ENCODE peak calls at places on chromosome 19, in five cellular contexts. Q is mammary epithelial cell, I is H9, K is endodermal cell, L is AG04450. F is an unnamed sample.

GRCh38 chr19:4537953-4538600 is 1.8 kb downstream of the LRG1 start:
- DNase-seq in K (peak; percentile 77), L (no peak), Q (no peak), I (peak; percentile 64), F (no peak)

GRCh38 chr19:45483033-45483432 is 13.8 kb downstream of the RTN2 start:
- DNase-seq in L (no peak), Q (no peak), K (no peak), I (no peak), F (no peak)

GRCh38 chr19:2332341-2333026 is 4.0 kb downstream of the SPPL2B start:
- DNase-seq in I (no peak), Q (no peak), L (no peak), K (no peak), F (no peak)

GRCh38 chr19:10009269-10009665 is 1.0 kb downstream of the COL5A3 start:
- DNase-seq in K (peak; percentile 93), L (peak; percentile 85), Q (peak; percentile 24), I (peak; percentile 63), F (peak; percentile 75)

GRCh38 chr19:18898533-18899408 is 2.8 kb upstream of the CERS1 start:
- DNase-seq in L (no peak), I (peak; percentile 26), Q (no peak), K (no peak), F (no peak)

GRCh38 chr19:18674616-18675015 is 8.9 kb upstream of the CRTC1 start:
- DNase-seq in K (no peak), I (no peak), L (no peak), Q (peak; percentile 19), F (no peak)

GRCh38 chr19:14505488-14506239 is 9.7 kb upstream of the GIPC1 start:
- DNase-seq in K (peak; percentile 95), L (no peak), Q (peak; percentile 93), I (peak; percentile 90), F (peak; percentile 70)

GRCh38 chr19:35120898-35121297 is 5.3 kb downstream of the FXYD3 start:
- DNase-seq in K (no peak), I (no peak), Q (peak; percentile 69), L (no peak), F (no peak)

GRCh38 chr19:6071103-6071485 is 39.2 kb downstream of the RFX2 start:
- DNase-seq in K (no peak), I (no peak), Q (no peak), L (no peak), F (no peak)

GRCh38 chr19:31018951-31019350 is 330.3 kb downstream of the TSHZ3 start:
- DNase-seq in Q (no peak), L (no peak), I (no peak), K (no peak), F (no peak)

GRCh38 chr19:33697766-33698165 is 76.0 kb downstream of the CHST8 start:
- DNase-seq in L (no peak), K (no peak), Q (no peak), I (no peak), F (no peak)

GRCh38 chr19:13040232-13040915 is 45.1 kb downstream of the NFIX start:
- DNase-seq in Q (no peak), I (no peak), K (no peak), L (no peak), F (no peak)
- H3K27me3 ChIP-seq in Q (no peaks in the 10 kb centered on the region), I (no peaks in the 10 kb centered on the region), K (peaks cover 65% of the 10 kb centered on the region), L (no peaks in the 10 kb centered on the region), F (no peaks in the 10 kb centered on the region)

GRCh38 chr19:8659905-8660304 is 29.5 kb downstream of the NFILZ start:
- DNase-seq in L (no peak), I (no peak), K (no peak), Q (no peak), F (no peak)
- H3K27me3 ChIP-seq in L (no peaks in the 10 kb centered on the region), I (no peaks in the 10 kb centered on the region), K (no peaks in the 10 kb centered on the region), Q (no peaks in the 10 kb centered on the region), F (no peaks in the 10 kb centered on the region)

DNA sequence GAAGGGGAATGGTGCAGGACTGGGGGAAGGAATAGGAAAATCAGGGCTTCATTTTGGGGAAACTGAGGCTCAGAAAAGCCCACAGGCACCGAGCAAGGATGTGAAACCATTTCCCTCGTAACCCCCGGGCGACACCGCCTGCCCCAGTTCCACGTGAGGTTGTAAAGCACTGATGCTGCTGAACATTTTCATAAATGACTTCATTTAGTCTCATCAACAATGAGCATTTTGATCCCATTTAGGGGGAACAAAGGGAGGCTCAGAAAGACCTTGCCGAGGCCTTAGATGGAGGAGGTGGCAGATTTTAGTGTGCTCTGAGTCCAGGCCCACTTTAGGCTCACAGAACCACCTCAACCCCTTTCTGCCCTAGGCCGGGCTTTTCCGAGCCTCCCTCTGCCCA is 20.5 kb upstream of the FBXO27 start:
- DNase-seq in Q (no peak), K (no peak), L (no peak), I (no peak), F (no peak)
- H3K27me3 ChIP-seq in Q (no peaks in the 10 kb centered on the region), K (no peaks in the 10 kb centered on the region), L (peaks cover 5% of the 10 kb centered on the region), I (no peaks in the 10 kb centered on the region), F (no peaks in the 10 kb centered on the region)

GRCh38 chr19:51295382-51296126 is 15.9 kb upstream of the IGLON5 start:
- DNase-seq in Q (no peak), L (no peak), K (peak; percentile 88), I (peak; percentile 74), F (no peak)

GRCh38 chr19:51293571-51294210 is 17.8 kb upstream of the IGLON5 start:
- DNase-seq in Q (no peak), I (peak; percentile 61), L (no peak), K (peak; percentile 79), F (no peak)

GRCh38 chr19:51294211-51294976 is 17.1 kb upstream of the IGLON5 start:
- DNase-seq in I (peak; percentile 73), K (peak; percentile 81), Q (no peak), L (no peak), F (no peak)

GRCh38 chr19:51296331-51297093 is 14.9 kb upstream of the IGLON5 start:
- DNase-seq in Q (no peak), I (peak; percentile 49), L (no peak), K (peak; percentile 67), F (no peak)

GRCh38 chr19:51294977-51295375 is 16.5 kb upstream of the IGLON5 start:
- DNase-seq in K (peak; percentile 60), I (no peak), L (no peak), Q (no peak), F (no peak)
- H3K27me3 ChIP-seq in K (no peaks in the 10 kb centered on the region), I (no peaks in the 10 kb centered on the region), L (no peaks in the 10 kb centered on the region), Q (peaks cover 11% of the 10 kb centered on the region), F (no peaks in the 10 kb centered on the region)

DNA sequence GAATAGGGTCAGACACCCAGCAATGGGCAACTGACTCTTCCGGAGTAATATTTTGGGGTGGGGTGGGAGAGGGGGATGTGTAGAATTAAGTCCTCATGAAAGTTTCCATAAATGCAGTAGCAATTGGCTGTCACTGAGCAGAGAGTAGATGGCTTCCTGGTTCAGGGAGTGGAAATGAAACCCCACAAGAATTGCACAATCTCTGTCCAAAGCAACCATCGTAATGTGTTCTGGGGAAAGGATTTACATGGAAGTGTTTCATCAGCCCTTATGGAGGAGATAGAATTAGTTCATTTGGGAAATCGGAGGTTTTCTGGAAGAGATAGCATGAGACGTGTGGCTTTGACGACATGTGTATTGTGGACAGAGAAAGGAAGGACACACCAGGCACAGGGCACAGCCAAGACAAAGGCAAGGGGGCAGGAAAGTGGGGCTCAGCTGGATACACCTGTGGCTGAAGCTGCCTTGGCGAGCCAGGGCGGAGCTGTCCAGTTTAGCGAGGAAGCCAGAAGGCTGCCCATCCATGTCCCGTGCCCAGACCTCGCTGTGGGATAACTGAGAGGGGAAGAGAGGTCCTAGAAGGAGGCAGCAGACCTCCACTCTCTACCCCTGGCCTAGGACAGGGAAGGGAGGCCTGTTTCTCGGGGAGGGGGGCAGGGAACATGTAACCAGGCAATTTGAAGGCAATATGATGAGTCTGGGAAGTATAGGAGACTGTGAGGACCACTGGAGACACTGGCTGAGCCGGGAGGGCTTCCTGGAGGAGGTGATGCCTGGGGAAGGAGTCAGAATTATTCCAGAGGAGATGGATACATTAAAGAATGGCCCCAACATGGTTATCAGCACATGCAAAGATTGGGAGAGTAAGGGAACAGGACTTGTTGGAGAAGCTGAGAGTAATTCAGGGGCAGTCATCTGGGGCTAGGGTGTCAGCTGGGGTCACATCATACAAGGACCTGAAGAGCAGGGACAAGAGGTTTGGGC is 2.6 kb upstream of the CLEC4G start:
- DNase-seq in I (no peak), Q (no peak), K (no peak), L (no peak), F (no peak)
- H3K27me3 ChIP-seq in I (peaks cover 8% of the 10 kb centered on the region), Q (peaks cover 19% of the 10 kb centered on the region), K (peaks cover 70% of the 10 kb centered on the region), L (peaks cover 20% of the 10 kb centered on the region), F (peaks cover 21% of the 10 kb centered on the region)

GRCh38 chr19:47421244-47421786 is 2.0 kb upstream of the MEIS3 start:
- DNase-seq in I (no peak), K (no peak), L (no peak), Q (no peak), F (no peak)
- H3K27me3 ChIP-seq in I (peaks cover 34% of the 10 kb centered on the region), K (peaks cover 10% of the 10 kb centered on the region), L (peaks cover 47% of the 10 kb centered on the region), Q (peaks cover 49% of the 10 kb centered on the region), F (peaks cover 70% of the 10 kb centered on the region)

GRCh38 chr19:53808710-53809125 is 15.4 kb downstream of the NLRP12 start:
- DNase-seq in I (peak; percentile 66), K (peak; percentile 71), Q (peak; percentile 29), L (no peak), F (peak; percentile 32)
- H3K27me3 ChIP-seq in I (no peaks in the 10 kb centered on the region), K (no peaks in the 10 kb centered on the region), Q (no peaks in the 10 kb centered on the region), L (no peaks in the 10 kb centered on the region), F (no peaks in the 10 kb centered on the region)

DNA sequence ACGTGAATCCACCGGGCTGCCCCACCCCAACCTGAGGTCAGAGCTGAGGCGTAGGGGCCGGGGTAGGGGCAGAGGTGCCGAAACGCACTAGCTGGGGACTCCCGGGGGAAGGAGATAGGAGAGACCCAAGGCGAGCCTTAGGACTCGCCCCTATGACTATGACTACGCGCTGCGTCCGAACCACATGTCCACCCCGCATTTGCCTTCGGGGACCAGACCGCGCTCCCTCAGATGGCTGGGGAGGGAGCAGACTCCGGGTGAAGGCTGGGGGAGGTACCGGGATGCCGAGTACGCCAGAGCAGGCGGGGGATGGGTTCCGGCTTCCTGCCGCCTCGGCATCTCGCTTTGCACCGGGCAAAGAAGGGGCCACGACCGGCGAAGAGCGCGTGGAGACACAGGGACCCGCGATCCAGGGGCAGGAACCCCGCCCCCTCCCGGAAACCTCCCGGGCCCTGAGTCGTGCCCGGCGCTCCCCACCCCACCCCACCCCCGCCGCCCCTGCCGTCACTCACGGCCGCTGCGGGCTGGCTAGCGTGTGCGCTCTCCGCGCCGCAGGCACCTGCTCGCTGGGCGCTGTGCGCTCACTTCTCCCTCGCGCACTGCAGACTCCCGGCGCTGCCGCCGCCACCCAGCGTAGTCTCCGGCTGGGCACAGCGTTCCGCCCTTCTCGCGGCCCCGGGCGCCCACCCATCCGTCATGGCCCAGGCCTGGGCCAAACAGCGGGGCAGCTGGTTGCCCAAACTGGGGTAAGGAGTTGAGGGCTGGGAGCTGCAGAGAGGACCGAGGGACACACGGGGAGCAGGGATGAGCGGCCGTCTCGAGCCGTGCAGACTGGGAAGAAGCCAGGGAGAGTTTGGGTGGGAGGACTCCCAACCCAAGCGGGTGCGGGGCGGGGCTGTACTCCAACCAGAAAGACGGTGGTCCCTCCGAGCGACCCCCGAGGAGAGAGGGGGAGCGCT is 603 bp upstream of the VSTM2B start:
- DNase-seq in Q (peak; percentile 9), K (peak; percentile 82), L (no peak), I (peak; percentile 66), F (no peak)
- H3K27me3 ChIP-seq in Q (peaks cover 53% of the 10 kb centered on the region), K (peaks cover 98% of the 10 kb centered on the region), L (peaks cover 47% of the 10 kb centered on the region), I (peaks cover 53% of the 10 kb centered on the region), F (peaks cover 63% of the 10 kb centered on the region)

GRCh38 chr19:48396871-48397176 is 3.4 kb downstream of the GRIN2D start:
- DNase-seq in L (no peak), K (no peak), Q (no peak), I (no peak), F (no peak)
- H3K27me3 ChIP-seq in L (peaks cover 44% of the 10 kb centered on the region), K (peaks cover 44% of the 10 kb centered on the region), Q (peaks cover 10% of the 10 kb centered on the region), I (peaks cover 8% of the 10 kb centered on the region), F (peaks cover 8% of the 10 kb centered on the region)

F was measured in brain microvascular endothelial cell.